ENCODE peak calls at places on chromosome 19, in six cellular contexts. V is H9, J is IMR-90, D is trophoblast cell, O is mesenchymal stem cell, Z is mesendoderm. H is an unnamed sample.

GRCh38 chr19:38904463-38905185 is 4.9 kb downstream of the NFKBIB start:
- DNase-seq in V (no peak), Z (no peak), D (no peak), J (no peak), O (peak; percentile 22), H (no peak)

GRCh38 chr19:39413903-39414608 is 1.6 kb downstream of the PLEKHG2 start:
- DNase-seq in O (peak; percentile 67), D (no peak), Z (peak; percentile 59), V (no peak), J (peak; percentile 28), H (no peak)

GRCh38 chr19:10412257-10412977 is 7.9 kb upstream of the PDE4A start:
- DNase-seq in O (peak; percentile 48), Z (no peak), J (no peak), V (no peak), D (no peak), H (no peak)

GRCh38 chr19:55322495-55322894 is 2.6 kb downstream of the TMEM150B start:
- DNase-seq in D (no peak), Z (no peak), J (no peak), O (no peak), V (no peak), H (no peak)

GRCh38 chr19:14146789-14147216 is 10.4 kb upstream of the ASF1B start:
- DNase-seq in O (peak; percentile 65), Z (no peak), J (peak; percentile 84), D (peak; percentile 88), V (no peak), H (no peak)

GRCh38 chr19:46381746-46382345 is 31.5 kb downstream of the CCDC8 start:
- DNase-seq in D (no peak), Z (no peak), V (peak; percentile 8), J (no peak), O (no peak), H (no peak)

GRCh38 chr19:5262721-5263120 is 77.9 kb downstream of the PTPRS start:
- DNase-seq in J (no peak), V (no peak), Z (no peak), D (no peak), O (no peak), H (no peak)

GRCh38 chr19:2840794-2841790 is at the start of gene ZNF555:
- DNase-seq in J (peak; percentile 98), V (peak; percentile 99), Z (peak; percentile 99), O (peak; percentile 99), D (peak; percentile 100), H (peak; percentile 97)

GRCh38 chr19:4373601-4374441 is 26.5 kb downstream of the SH3GL1 start:
- DNase-seq in V (no peak), Z (no peak), O (peak; percentile 61), D (no peak), J (peak; percentile 36), H (no peak)

GRCh38 chr19:33558846-33559245 is 37.3 kb upstream of the PEPD start:
- DNase-seq in Z (no peak), O (no peak), D (no peak), V (no peak), J (no peak), H (no peak)

GRCh38 chr19:10419646-10420443 is 493 bp upstream of the PDE4A start:
- DNase-seq in J (peak; percentile 61), Z (peak; percentile 98), D (no peak), V (peak; percentile 97), O (peak; percentile 83), H (peak; percentile 90)

GRCh38 chr19:54179921-54180452 is 7.0 kb upstream of the TMC4 start:
- DNase-seq in J (peak; percentile 60), V (peak; percentile 98), Z (peak; percentile 99), D (peak; percentile 33), O (peak; percentile 89), H (peak; percentile 84)

GRCh38 chr19:11375143-11375948 is 880 bp downstream of the SWSAP1 start:
- DNase-seq in J (no peak), Z (peak; percentile 72), V (peak; percentile 82), O (no peak), D (no peak), H (no peak)

GRCh38 chr19:53849237-53849676 is 18.4 kb upstream of the MYADM start:
- DNase-seq in J (peak; percentile 23), V (no peak), O (peak; percentile 47), Z (no peak), D (no peak), H (no peak)

GRCh38 chr19:18274303-18274775 is at the start of gene IQCN:
- DNase-seq in Z (peak; percentile 67), J (no peak), V (peak; percentile 75), D (peak; percentile 72), O (peak; percentile 85), H (no peak)

GRCh38 chr19:55117063-55117635 is 288 bp downstream of the PPP1R12C start:
- DNase-seq in O (no peak), Z (no peak), J (no peak), V (no peak), D (peak; percentile 27), H (no peak)

GRCh38 chr19:6048348-6048747 is 62.0 kb downstream of the RFX2 start:
- DNase-seq in J (no peak), D (no peak), V (no peak), O (no peak), Z (no peak), H (no peak)

GRCh38 chr19:7458675-7459074 is 30.2 kb downstream of the PEX11G start:
- DNase-seq in O (no peak), Z (no peak), D (no peak), J (no peak), V (no peak), H (no peak)

GRCh38 chr19:55461259-55461973 is at the start of gene ISOC2:
- DNase-seq in V (peak; percentile 100), Z (peak; percentile 100), D (peak; percentile 100), O (peak; percentile 100), J (peak; percentile 100), H (peak; percentile 99)

GRCh38 chr19:5533257-5533656 is 34.5 kb downstream of the TINCR start:
- DNase-seq in O (no peak), Z (no peak), V (no peak), D (no peak), J (no peak), H (no peak)

GRCh38 chr19:33545209-33545981 is 23.8 kb upstream of the PEPD start:
- DNase-seq in O (no peak), J (no peak), V (no peak), D (no peak), Z (no peak), H (no peak)

GRCh38 chr19:32343550-32344262 is 1.7 kb upstream of the ZNF507 start:
- DNase-seq in J (no peak), V (no peak), O (no peak), Z (peak; percentile 8), D (peak; percentile 90), H (no peak)

GRCh38 chr19:17807731-17808316 is 12.9 kb downstream of the B3GNT3 start:
- DNase-seq in V (no peak), D (no peak), O (no peak), J (no peak), Z (no peak), H (no peak)

DNA sequence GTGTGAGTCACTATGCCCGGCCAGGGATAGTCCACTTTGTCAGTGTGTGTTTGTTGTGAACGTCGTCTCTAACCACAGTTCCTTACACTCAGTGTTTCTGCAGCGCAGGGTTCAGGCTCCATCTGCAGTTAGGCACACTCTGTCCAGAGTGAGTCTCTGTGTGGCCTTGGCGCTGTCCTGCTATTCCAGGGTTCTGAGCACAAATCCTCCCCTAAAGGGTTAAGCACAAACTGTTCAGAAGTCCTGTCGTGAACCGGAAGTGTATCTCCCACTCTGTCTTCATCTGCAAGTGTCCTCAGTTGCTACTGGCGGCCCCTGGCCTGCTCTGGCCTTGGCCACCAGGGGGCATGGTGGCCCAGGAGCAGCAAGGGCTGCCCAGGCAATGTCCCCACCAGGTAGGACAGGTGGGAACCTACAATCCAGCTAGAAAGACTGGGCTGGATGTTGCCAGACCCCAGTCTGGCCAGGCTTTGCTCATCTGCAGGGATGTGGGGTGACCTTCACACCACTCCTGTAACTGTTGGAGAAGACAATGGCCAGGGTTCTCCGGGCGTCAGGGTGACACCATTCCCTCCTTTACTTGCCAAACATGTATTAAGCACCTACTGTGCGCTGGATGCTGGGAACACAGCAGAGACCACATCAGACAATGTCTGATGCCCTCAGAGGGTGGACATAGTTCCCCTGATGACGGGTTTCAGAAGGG is 38.6 kb upstream of the GATAD2A start:
- DNase-seq in J (peak; percentile 64), V (peak; percentile 94), Z (peak; percentile 94), D (peak; percentile 92), O (peak; percentile 77), H (peak; percentile 57)
- H4K8ac ChIP-seq in J (peak overlapping the region; percentile 99), V (no peak overlapping the region), Z (no peak overlapping the region), D (peak overlapping the region; percentile 69), O (peak overlapping the region; percentile 93), H (no peak overlapping the region)

DNA sequence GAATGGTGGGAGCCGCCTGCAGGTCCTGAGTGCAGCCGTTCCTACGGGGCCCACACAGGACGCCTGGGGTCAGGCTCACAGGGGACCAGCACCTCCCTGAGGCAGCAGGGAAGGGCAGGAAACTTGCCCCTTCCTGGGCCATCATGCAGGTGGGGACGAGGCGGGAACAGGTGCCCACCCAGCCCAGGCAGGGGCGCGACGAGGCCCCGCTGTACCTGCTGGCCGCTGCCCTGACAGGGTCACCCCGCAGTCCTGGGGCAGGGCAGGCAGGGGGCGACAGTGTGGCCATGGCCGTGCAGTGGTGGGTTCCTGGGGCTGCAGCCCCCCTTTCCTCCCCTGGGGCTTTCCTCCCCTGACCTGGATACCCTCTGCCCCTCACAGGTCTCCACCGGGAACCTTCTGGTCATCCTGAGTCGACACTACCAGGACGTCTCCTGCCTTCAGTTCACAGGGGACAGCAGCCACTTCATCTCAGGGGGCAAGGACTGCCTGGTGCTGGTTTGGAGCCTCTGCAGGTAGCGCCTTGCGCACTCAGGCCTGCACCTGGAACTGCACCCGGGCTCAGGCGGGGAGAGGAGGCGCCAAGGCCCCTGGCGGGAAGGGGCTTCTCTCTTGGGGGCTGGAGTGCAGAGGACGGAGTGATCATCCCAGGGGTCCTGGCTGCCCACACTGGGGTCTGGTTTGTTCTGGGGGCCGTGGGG is 5.4 kb downstream of the WDR18 start:
- DNase-seq in O (no peak), Z (no peak), D (no peak), V (no peak), J (no peak), H (no peak)
- H4K8ac ChIP-seq in O (no peak overlapping the region), Z (no peak overlapping the region), D (no peak overlapping the region), V (no peak overlapping the region), J (no peak overlapping the region), H (no peak overlapping the region)

GRCh38 chr19:48588670-48589399 is 17.7 kb upstream of the SPACA4 start:
- DNase-seq in Z (peak; percentile 91), D (peak; percentile 92), V (peak; percentile 91), O (peak; percentile 85), J (peak; percentile 78), H (peak; percentile 78)
- H4K8ac ChIP-seq in Z (no peak overlapping the region), D (peak overlapping the region; percentile 75), V (no peak overlapping the region), O (peak overlapping the region; percentile 93), J (peak overlapping the region; percentile 91), H (no peak overlapping the region)

DNA sequence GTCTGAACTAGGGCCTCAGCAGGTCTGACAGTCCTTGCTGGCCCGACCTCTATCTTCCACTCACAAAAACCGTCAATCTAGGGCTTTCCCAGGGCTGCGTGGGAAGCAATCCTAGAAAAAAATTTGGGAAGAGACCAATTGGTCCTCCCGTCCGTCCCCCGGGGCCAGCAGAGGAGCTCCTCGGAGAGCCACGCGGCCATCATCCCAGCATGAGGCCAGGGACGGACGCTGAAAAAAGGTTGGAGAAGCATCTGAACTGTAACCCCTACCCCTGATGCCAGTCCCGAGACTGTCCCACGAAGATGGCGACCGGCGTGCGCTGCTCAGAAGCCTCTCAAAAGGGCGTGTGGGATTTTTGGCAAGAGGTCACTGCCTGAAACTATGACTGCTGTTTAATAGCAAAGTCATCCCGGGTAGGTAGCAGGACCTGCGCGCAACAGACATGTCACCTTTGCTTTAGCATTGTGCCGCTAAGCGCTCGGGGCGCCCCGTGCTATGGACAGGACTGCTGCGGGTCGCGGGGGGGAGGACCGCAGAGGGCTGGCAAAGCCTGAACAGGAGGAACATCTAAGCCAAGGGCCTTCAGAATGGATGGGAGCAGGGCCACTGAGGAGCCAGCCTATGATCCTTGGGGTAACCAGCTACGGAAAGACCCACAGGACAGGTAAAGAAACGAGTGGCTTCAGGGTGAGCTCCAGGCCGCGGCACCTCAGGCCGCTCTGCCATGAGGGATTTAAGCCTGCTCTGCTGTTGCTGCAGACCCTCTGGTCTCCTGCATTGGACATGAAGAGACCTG is 10.6 kb downstream of the AKAP8 start:
- DNase-seq in J (no peak), Z (no peak), D (no peak), V (no peak), O (no peak), H (no peak)
- H4K8ac ChIP-seq in J (no peak overlapping the region), Z (no peak overlapping the region), D (no peak overlapping the region), V (no peak overlapping the region), O (no peak overlapping the region), H (no peak overlapping the region)